ENCODE peak calls at places on chromosomes 12 and 14, in seven cellular contexts. W, K, F, X, Q, N and L are unnamed samples.

GRCh38 chr14:92040431-92041040 is 677 bp upstream of the TRIP11 start:
- DNase-seq in W (peak), K (no peak), F (peak), X (no peak), Q (peak), N (peak), L (peak)

GRCh38 chr14:49306152-49306751 is 279.9 kb downstream of the RPS29 start:
- DNase-seq in W (peak), K (no peak), F (no peak), X (no peak), Q (no peak), N (no peak), L (peak)

GRCh38 chr12:50070314-50071060 is 13.1 kb downstream of the ASIC1 start:
- DNase-seq in W (peak), K (peak), F (peak), X (peak), Q (peak), N (peak), L (peak)

GRCh38 chr12:124506145-124506831 is 61.1 kb downstream of the NCOR2 start:
- DNase-seq in W (no peak), K (no peak), F (peak), X (peak), Q (peak), N (peak), L (peak)

GRCh38 chr12:41965996-41966395 is 178.7 kb downstream of the GXYLT1 start:
- DNase-seq in W (no peak), K (no peak), F (no peak), X (no peak), Q (no peak), N (no peak), L (peak)

GRCh38 chr12:103879048-103879692 is 38.1 kb upstream of the NT5DC3 start:
- DNase-seq in W (no peak), K (no peak), F (no peak), X (no peak), Q (no peak), N (no peak), L (no peak)

GRCh38 chr12:113439606-113440030 is 17.4 kb downstream of the SDSL start:
- DNase-seq in W (no peak), K (no peak), F (peak), X (no peak), Q (no peak), N (no peak), L (peak)

GRCh38 chr12:645563-646071 is 17.6 kb downstream of the NINJ2 start:
- DNase-seq in W (peak), K (no peak), F (no peak), X (peak), Q (no peak), N (no peak), L (no peak)

GRCh38 chr12:102329883-102330282 is 132.2 kb upstream of the PMCH start:
- DNase-seq in W (no peak), K (no peak), F (no peak), X (no peak), Q (no peak), N (no peak), L (no peak)

GRCh38 chr14:71400821-71401447 is 493.7 kb downstream of the PCNX1 start:
- DNase-seq in W (no peak), K (no peak), F (no peak), X (no peak), Q (no peak), N (no peak), L (no peak)

GRCh38 chr14:90419200-90419599 is 22.4 kb downstream of the CALM1 start:
- DNase-seq in W (peak), K (peak), F (no peak), X (peak), Q (no peak), N (peak), L (no peak)

GRCh38 chr12:101663298-101663697 is 34.1 kb upstream of the CHPT1 start:
- DNase-seq in W (no peak), K (no peak), F (no peak), X (no peak), Q (no peak), N (no peak), L (no peak)

GRCh38 chr12:86117711-86118110 is 138.5 kb downstream of the MGAT4C start:
- DNase-seq in W (no peak), K (no peak), F (no peak), X (no peak), Q (no peak), N (no peak), L (no peak)

GRCh38 chr14:32623300-32624093 is 294.4 kb downstream of the AKAP6 start:
- DNase-seq in W (no peak), K (no peak), F (no peak), X (peak), Q (no peak), N (no peak), L (no peak)

GRCh38 chr12:84455598-84455997 is 457.0 kb downstream of the SLC6A15 start:
- DNase-seq in W (no peak), K (no peak), F (no peak), X (no peak), Q (no peak), N (no peak), L (no peak)

GRCh38 chr12:103680591-103681065 is 93.6 kb downstream of the STAB2 start:
- DNase-seq in W (peak), K (no peak), F (peak), X (no peak), Q (no peak), N (peak), L (peak)

GRCh38 chr14:104086661-104087461 is 1.4 kb downstream of the ASPG start:
- DNase-seq in W (no peak), K (no peak), F (no peak), X (no peak), Q (no peak), N (peak), L (no peak)

GRCh38 chr14:30214014-30214413 is 286.4 kb upstream of the PRKD1 start:
- DNase-seq in W (no peak), K (no peak), F (no peak), X (no peak), Q (no peak), N (no peak), L (no peak)

GRCh38 chr12:76962099-76962498 is 83.3 kb upstream of the CSRP2 start:
- DNase-seq in W (no peak), K (no peak), F (no peak), X (no peak), Q (no peak), N (no peak), L (no peak)

GRCh38 chr14:104135121-104135903 is 3.1 kb upstream of the KIF26A start:
- DNase-seq in W (no peak), K (no peak), F (no peak), X (peak), Q (no peak), N (no peak), L (no peak)

GRCh38 chr14:104178279-104178678 is 39.9 kb downstream of the KIF26A start:
- DNase-seq in W (no peak), K (no peak), F (no peak), X (no peak), Q (no peak), N (no peak), L (no peak)

GRCh38 chr14:91068642-91069041 is 8.2 kb upstream of the RPS6KA5 start:
- DNase-seq in W (no peak), K (no peak), F (no peak), X (no peak), Q (no peak), N (no peak), L (no peak)

GRCh38 chr12:27213304-27213703 is 30.8 kb upstream of the STK38L start:
- DNase-seq in W (no peak), K (no peak), F (no peak), X (no peak), Q (no peak), N (no peak), L (no peak)

GRCh38 chr12:88897723-88898122 is 317.5 kb upstream of the KITLG start:
- DNase-seq in W (no peak), K (no peak), F (no peak), X (no peak), Q (no peak), N (no peak), L (no peak)

GRCh38 chr12:3061129-3061857 is 15.9 kb upstream of the TSPAN9 start:
- DNase-seq in W (no peak), K (no peak), F (no peak), X (no peak), Q (no peak), N (no peak), L (no peak)

GRCh38 chr12:9118161-9118560 is 2.4 kb upstream of the A2M start:
- DNase-seq in W (peak), K (no peak), F (no peak), X (peak), Q (peak), N (no peak), L (no peak)

GRCh38 chr12:107669946-107670345 is 15.7 kb upstream of the PWP1 start:
- DNase-seq in W (no peak), K (no peak), F (no peak), X (peak), Q (no peak), N (no peak), L (no peak)

GRCh38 chr12:115149279-115149678 is 465.3 kb upstream of the TBX3 start:
- DNase-seq in W (no peak), K (no peak), F (no peak), X (no peak), Q (no peak), N (no peak), L (no peak)

GRCh38 chr14:60277605-60278190 is 28.7 kb downstream of the PPM1A start:
- DNase-seq in W (no peak), K (no peak), F (no peak), X (no peak), Q (no peak), N (no peak), L (no peak)

GRCh38 chr12:24649209-24649608 is 299.7 kb downstream of the BCAT1 start:
- DNase-seq in W (no peak), K (no peak), F (no peak), X (no peak), Q (no peak), N (no peak), L (no peak)

GRCh38 chr12:72610854-72611358 is 338.7 kb downstream of the TRHDE start:
- DNase-seq in W (no peak), K (no peak), F (no peak), X (no peak), Q (no peak), N (no peak), L (peak)

GRCh38 chr12:16299403-16299802 is 21.9 kb upstream of the SLC15A5 start:
- DNase-seq in W (peak), K (no peak), F (no peak), X (no peak), Q (no peak), N (peak), L (no peak)

GRCh38 chr12:124039276-124039675 is 66.3 kb downstream of the ZNF664 start:
- DNase-seq in W (no peak), K (no peak), F (no peak), X (no peak), Q (no peak), N (no peak), L (no peak)

GRCh38 chr12:1740161-1740948 is 49.5 kb downstream of the ADIPOR2 start:
- DNase-seq in W (no peak), K (no peak), F (no peak), X (no peak), Q (no peak), N (no peak), L (peak)

GRCh38 chr12:128353271-128353670 is 86.3 kb downstream of the TMEM132C start:
- DNase-seq in W (no peak), K (no peak), F (no peak), X (no peak), Q (no peak), N (no peak), L (no peak)